ENCODE peak calls at places on chromosome 19, in six cellular contexts. L, C, D, U, T and B are unnamed samples.

GRCh38 chr19:1401138-1401888 is at the start of gene GAMT:
- DNase-seq in L (no peak), C (peak; percentile 42), D (peak; percentile 48), U (peak; percentile 43), T (peak; percentile 65), B (peak; percentile 68)

GRCh38 chr19:48310227-48310626 is 15.1 kb upstream of the EMP3 start:
- DNase-seq in L (no peak), C (peak; percentile 22), D (peak; percentile 90), U (no peak), T (no peak), B (no peak)

GRCh38 chr19:53007200-53008054 is 6.3 kb upstream of the ERVV-1 start:
- DNase-seq in L (no peak), C (no peak), D (no peak), U (no peak), T (no peak), B (no peak)

GRCh38 chr19:34375598-34375997 is 10.6 kb downstream of the GPI start:
- DNase-seq in L (no peak), C (peak; percentile 48), D (no peak), U (no peak), T (no peak), B (no peak)

GRCh38 chr19:43574424-43575155 is 737 bp downstream of the XRCC1 start:
- DNase-seq in L (no peak), C (peak; percentile 41), D (peak; percentile 73), U (no peak), T (no peak), B (peak; percentile 33)

GRCh38 chr19:7067716-7068115 is 1.8 kb upstream of the ZNF557 start:
- DNase-seq in L (no peak), C (no peak), D (no peak), U (no peak), T (no peak), B (no peak)

GRCh38 chr19:1449467-1450442 is at the start of gene APC2:
- DNase-seq in L (no peak), C (no peak), D (no peak), U (no peak), T (peak; percentile 95), B (peak; percentile 84)

GRCh38 chr19:55345818-55346724 is 6.4 kb downstream of the KMT5C start:
- DNase-seq in L (no peak), C (peak; percentile 33), D (no peak), U (no peak), T (no peak), B (no peak)

GRCh38 chr19:35764432-35765315 is 6.7 kb downstream of the PROSER3 start:
- DNase-seq in L (no peak), C (no peak), D (no peak), U (no peak), T (no peak), B (no peak)

GRCh38 chr19:35266149-35266903 is 2.4 kb upstream of the USF2 start:
- DNase-seq in L (no peak), C (no peak), D (no peak), U (no peak), T (no peak), B (no peak)

GRCh38 chr19:40191836-40192646 is 815 bp downstream of the MAP3K10 start:
- DNase-seq in L (no peak), C (peak; percentile 36), D (peak; percentile 23), U (peak; percentile 2), T (peak; percentile 85), B (peak; percentile 18)

GRCh38 chr19:38543807-38544568 is 73.8 kb downstream of the MAP4K1 start:
- DNase-seq in L (peak; percentile 77), C (peak; percentile 84), D (peak; percentile 78), U (peak; percentile 80), T (peak; percentile 72), B (peak; percentile 91)

GRCh38 chr19:16338470-16339360 is 14.1 kb downstream of the KLF2 start:
- DNase-seq in L (peak; percentile 46), C (peak; percentile 91), D (peak; percentile 86), U (peak; percentile 91), T (peak; percentile 40), B (no peak)

DNA sequence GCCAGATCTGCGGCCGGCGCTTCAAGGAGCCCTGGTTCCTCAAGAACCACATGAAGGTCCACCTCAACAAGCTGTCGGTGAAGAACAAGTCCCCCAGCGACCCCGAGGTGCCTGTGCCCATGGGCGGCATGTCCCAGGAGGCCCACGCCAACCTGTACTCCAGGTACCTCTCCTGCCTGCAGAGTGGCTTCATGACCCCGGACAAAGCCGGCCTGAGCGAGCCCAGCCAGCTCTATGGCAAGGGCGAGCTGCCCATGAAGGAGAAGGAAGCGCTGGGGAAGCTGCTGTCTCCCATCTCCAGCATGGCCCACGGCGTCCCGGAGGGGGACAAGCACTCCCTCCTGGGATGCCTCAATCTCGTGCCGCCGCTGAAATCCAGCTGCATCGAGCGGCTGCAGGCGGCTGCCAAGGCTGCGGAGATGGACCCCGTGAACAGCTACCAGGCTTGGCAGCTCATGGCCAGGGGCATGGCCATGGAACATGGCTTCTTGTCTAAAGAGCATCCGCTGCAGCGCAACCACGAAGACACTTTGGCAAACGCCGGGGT is 72.6 kb downstream of the ZNF536 start:
- DNase-seq in L (no peak), C (no peak), D (no peak), U (no peak), T (no peak), B (no peak)
- H3K4me1 ChIP-seq in L (no peaks in the 10 kb centered on the region), C (no peaks in the 10 kb centered on the region), D (no peaks in the 10 kb centered on the region), U (no peaks in the 10 kb centered on the region), T (peaks cover 27% of the 10 kb centered on the region), B (peaks cover 41% of the 10 kb centered on the region)

DNA sequence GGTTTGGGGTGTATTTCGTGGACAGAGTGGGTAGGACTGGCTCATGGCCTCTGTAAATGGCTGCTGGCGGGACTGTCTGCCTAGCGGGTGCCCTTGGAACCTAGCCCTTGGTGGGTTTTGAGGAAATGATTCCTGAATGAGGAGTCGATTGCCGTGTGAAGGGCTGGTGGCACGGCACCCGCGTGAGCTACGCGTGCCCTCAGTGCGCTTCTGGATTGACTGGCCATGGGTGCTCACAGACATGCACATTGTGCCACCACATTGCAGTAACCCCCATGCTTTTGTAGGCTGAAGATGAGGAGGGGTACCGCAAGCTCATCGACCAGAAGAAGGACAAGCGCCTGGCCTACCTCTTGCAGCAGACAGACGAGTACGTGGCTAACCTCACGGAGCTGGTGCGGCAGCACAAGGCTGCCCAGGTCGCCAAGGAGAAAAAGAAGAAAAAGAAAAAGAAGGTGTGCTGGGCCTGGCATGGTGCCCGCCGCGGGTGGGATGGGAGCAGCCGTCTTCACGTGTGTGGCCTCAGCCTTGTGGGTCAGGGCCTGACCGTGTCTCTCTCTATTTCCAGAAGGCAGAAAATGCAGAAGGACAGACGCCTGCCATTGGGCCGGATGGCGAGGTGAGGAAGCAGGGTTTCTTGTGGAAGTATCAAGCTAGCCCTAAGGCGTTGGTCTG is 35.2 kb downstream of the SMARCA4 start:
- DNase-seq in L (no peak), C (no peak), D (no peak), U (no peak), T (no peak), B (no peak)
- H3K36me3 ChIP-seq in L (peaks cover 72% of the 10 kb centered on the region), C (peaks cover 69% of the 10 kb centered on the region), D (peaks cover 42% of the 10 kb centered on the region), U (peaks cover 62% of the 10 kb centered on the region), T (peaks cover 33% of the 10 kb centered on the region), B (peaks cover 72% of the 10 kb centered on the region)

DNA sequence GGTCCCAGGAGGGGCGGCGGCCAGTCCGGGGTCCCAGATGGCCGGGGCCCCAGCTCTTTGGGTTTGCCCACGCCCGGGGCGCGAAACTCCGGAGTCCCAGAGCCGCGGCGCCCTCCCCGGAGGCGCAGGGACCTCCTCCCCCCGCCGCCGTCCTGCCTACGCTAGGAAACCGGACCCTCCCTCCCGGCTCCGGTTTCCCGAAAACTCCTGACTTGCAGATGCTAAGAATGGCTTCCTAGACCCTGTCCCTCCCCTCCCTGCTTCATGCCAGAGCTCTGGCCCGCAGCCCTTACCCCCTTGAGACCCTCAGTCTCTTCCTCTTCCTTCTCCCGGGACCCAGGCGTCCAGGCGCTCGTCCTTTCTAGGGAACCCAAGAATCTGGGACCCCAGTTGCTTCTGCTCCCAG is 468 bp upstream of the MYBPC2 start:
- DNase-seq in L (no peak), C (peak; percentile 35), D (no peak), U (no peak), T (peak; percentile 69), B (peak; percentile 41)
- H3K4me3 ChIP-seq in L (peak overlapping the region; percentile 76), C (peak overlapping the region; percentile 58), D (peak overlapping the region; percentile 30), U (peak overlapping the region; percentile 57), T (peak overlapping the region; percentile 84), B (peak overlapping the region; percentile 53)

GRCh38 chr19:12847159-12848139 is 9.1 kb downstream of the MAST1 start:
- DNase-seq in L (peak; percentile 43), C (peak; percentile 83), D (peak; percentile 72), U (peak; percentile 94), T (peak; percentile 93), B (peak; percentile 76)
- H3K4me1 ChIP-seq in L (no peaks in the 10 kb centered on the region), C (no peaks in the 10 kb centered on the region), D (peaks cover 2% of the 10 kb centered on the region), U (peaks cover 14% of the 10 kb centered on the region), T (peaks cover 4% of the 10 kb centered on the region), B (no peaks in the 10 kb centered on the region)